ENCODE peak calls at places on chromosomes 13 and 19, in five cellular contexts. One of them, this sample, is unnamed.
A peak's percentile ranks its signal among the peaks of the same experiment; 100 is the strongest.

GRCh38 chr13:36059366-36059765 is 71.8 kb downstream of the DCLK1 start:
- DNase-seq in LHCN-M2: no peak
- DNase-seq in pancreas: no peak
- DNase-seq in stimulated activated CD4-positive, alpha-beta T cell treated with anti-CD3 and anti-CD28 coated beads, Interleukin-2, amount 100 ng/mL, for 48 hours: no peak
- DNase-seq in kidney: no peak
- DNase-seq in this sample: no peak

GRCh38 chr19:43700368-43701015 is 15.4 kb upstream of the IRGC start:
- DNase-seq in LHCN-M2: no peak
- DNase-seq in pancreas: no peak
- DNase-seq in stimulated activated CD4-positive, alpha-beta T cell treated with anti-CD3 and anti-CD28 coated beads, Interleukin-2, amount 100 ng/mL, for 48 hours: no peak
- DNase-seq in kidney: no peak
- DNase-seq in this sample: peak; percentile 75

GRCh38 chr19:29576043-29576442 is 30.0 kb upstream of the POP4 start:
- DNase-seq in LHCN-M2: peak; percentile 89
- DNase-seq in pancreas: no peak
- DNase-seq in stimulated activated CD4-positive, alpha-beta T cell treated with anti-CD3 and anti-CD28 coated beads, Interleukin-2, amount 100 ng/mL, for 48 hours: no peak
- DNase-seq in kidney: no peak
- DNase-seq in this sample: peak; percentile 35

GRCh38 chr13:28636078-28636477 is 22.9 kb upstream of the POMP start:
- DNase-seq in LHCN-M2: peak; percentile 34
- DNase-seq in pancreas: no peak
- DNase-seq in stimulated activated CD4-positive, alpha-beta T cell treated with anti-CD3 and anti-CD28 coated beads, Interleukin-2, amount 100 ng/mL, for 48 hours: no peak
- DNase-seq in kidney: no peak
- DNase-seq in this sample: no peak

GRCh38 chr13:32889986-32890565 is 126.1 kb upstream of the KL start:
- DNase-seq in LHCN-M2: no peak
- DNase-seq in pancreas: no peak
- DNase-seq in stimulated activated CD4-positive, alpha-beta T cell treated with anti-CD3 and anti-CD28 coated beads, Interleukin-2, amount 100 ng/mL, for 48 hours: no peak
- DNase-seq in kidney: no peak
- DNase-seq in this sample: no peak

GRCh38 chr13:106865706-106866288 is 297.9 kb upstream of the ARGLU1 start:
- DNase-seq in LHCN-M2: no peak
- DNase-seq in pancreas: no peak
- DNase-seq in stimulated activated CD4-positive, alpha-beta T cell treated with anti-CD3 and anti-CD28 coated beads, Interleukin-2, amount 100 ng/mL, for 48 hours: no peak
- DNase-seq in kidney: no peak
- DNase-seq in this sample: no peak

GRCh38 chr19:18435185-18435841 is 2.6 kb downstream of the ISYNA1 start:
- DNase-seq in LHCN-M2: no peak
- DNase-seq in pancreas: no peak
- DNase-seq in stimulated activated CD4-positive, alpha-beta T cell treated with anti-CD3 and anti-CD28 coated beads, Interleukin-2, amount 100 ng/mL, for 48 hours: no peak
- DNase-seq in kidney: no peak
- DNase-seq in this sample: no peak

GRCh38 chr13:28792992-28793391 is 27.1 kb upstream of the MTUS2 start:
- DNase-seq in LHCN-M2: peak; percentile 70
- DNase-seq in pancreas: no peak
- DNase-seq in stimulated activated CD4-positive, alpha-beta T cell treated with anti-CD3 and anti-CD28 coated beads, Interleukin-2, amount 100 ng/mL, for 48 hours: no peak
- DNase-seq in kidney: no peak
- DNase-seq in this sample: peak; percentile 4

GRCh38 chr19:44260695-44261446 is 1.2 kb downstream of the ZNF233 start:
- DNase-seq in LHCN-M2: peak; percentile 59
- DNase-seq in pancreas: no peak
- DNase-seq in stimulated activated CD4-positive, alpha-beta T cell treated with anti-CD3 and anti-CD28 coated beads, Interleukin-2, amount 100 ng/mL, for 48 hours: no peak
- DNase-seq in kidney: no peak
- DNase-seq in this sample: no peak

GRCh38 chr19:55406869-55407624 is 541 bp downstream of the UBE2S start:
- DNase-seq in LHCN-M2: no peak
- DNase-seq in pancreas: no peak
- DNase-seq in stimulated activated CD4-positive, alpha-beta T cell treated with anti-CD3 and anti-CD28 coated beads, Interleukin-2, amount 100 ng/mL, for 48 hours: no peak
- DNase-seq in kidney: peak; percentile 85
- DNase-seq in this sample: no peak

GRCh38 chr13:32475403-32475802 is 47.5 kb upstream of the N4BP2L1 start:
- DNase-seq in LHCN-M2: no peak
- DNase-seq in pancreas: no peak
- DNase-seq in stimulated activated CD4-positive, alpha-beta T cell treated with anti-CD3 and anti-CD28 coated beads, Interleukin-2, amount 100 ng/mL, for 48 hours: no peak
- DNase-seq in kidney: no peak
- DNase-seq in this sample: no peak

GRCh38 chr13:94548382-94549240 is 47.3 kb downstream of the TGDS start:
- DNase-seq in LHCN-M2: no peak
- DNase-seq in pancreas: peak; percentile 36
- DNase-seq in stimulated activated CD4-positive, alpha-beta T cell treated with anti-CD3 and anti-CD28 coated beads, Interleukin-2, amount 100 ng/mL, for 48 hours: peak; percentile 35
- DNase-seq in kidney: peak; percentile 86
- DNase-seq in this sample: peak; percentile 40

GRCh38 chr19:4391701-4392543 is 8.4 kb downstream of the SH3GL1 start:
- DNase-seq in LHCN-M2: peak; percentile 98
- DNase-seq in pancreas: no peak
- DNase-seq in stimulated activated CD4-positive, alpha-beta T cell treated with anti-CD3 and anti-CD28 coated beads, Interleukin-2, amount 100 ng/mL, for 48 hours: no peak
- DNase-seq in kidney: peak; percentile 85
- DNase-seq in this sample: no peak

GRCh38 chr13:51318015-51318414 is 21.5 kb upstream of the SERPINE3 start:
- DNase-seq in LHCN-M2: no peak
- DNase-seq in pancreas: no peak
- DNase-seq in stimulated activated CD4-positive, alpha-beta T cell treated with anti-CD3 and anti-CD28 coated beads, Interleukin-2, amount 100 ng/mL, for 48 hours: no peak
- DNase-seq in kidney: no peak
- DNase-seq in this sample: no peak

GRCh38 chr19:13008926-13009787 is 13.9 kb downstream of the NFIX start:
- DNase-seq in LHCN-M2: no peak
- DNase-seq in pancreas: no peak
- DNase-seq in stimulated activated CD4-positive, alpha-beta T cell treated with anti-CD3 and anti-CD28 coated beads, Interleukin-2, amount 100 ng/mL, for 48 hours: no peak
- DNase-seq in kidney: no peak
- DNase-seq in this sample: peak; percentile 58

GRCh38 chr19:18433039-18433691 is 4.8 kb downstream of the ISYNA1 start:
- DNase-seq in LHCN-M2: no peak
- DNase-seq in pancreas: no peak
- DNase-seq in stimulated activated CD4-positive, alpha-beta T cell treated with anti-CD3 and anti-CD28 coated beads, Interleukin-2, amount 100 ng/mL, for 48 hours: no peak
- DNase-seq in kidney: peak; percentile 87
- DNase-seq in this sample: peak; percentile 32

GRCh38 chr19:46383171-46383815 is 30.1 kb downstream of the CCDC8 start:
- DNase-seq in LHCN-M2: no peak
- DNase-seq in pancreas: no peak
- DNase-seq in stimulated activated CD4-positive, alpha-beta T cell treated with anti-CD3 and anti-CD28 coated beads, Interleukin-2, amount 100 ng/mL, for 48 hours: no peak
- DNase-seq in kidney: no peak
- DNase-seq in this sample: no peak

GRCh38 chr19:34692541-34692940 is 15.1 kb downstream of the ZNF302 start:
- DNase-seq in LHCN-M2: no peak
- DNase-seq in pancreas: no peak
- DNase-seq in stimulated activated CD4-positive, alpha-beta T cell treated with anti-CD3 and anti-CD28 coated beads, Interleukin-2, amount 100 ng/mL, for 48 hours: no peak
- DNase-seq in kidney: no peak
- DNase-seq in this sample: peak; percentile 12

GRCh38 chr13:102799544-102800144 is 725 bp downstream of the BIVM start:
- DNase-seq in LHCN-M2: no peak
- DNase-seq in pancreas: peak; percentile 13
- DNase-seq in stimulated activated CD4-positive, alpha-beta T cell treated with anti-CD3 and anti-CD28 coated beads, Interleukin-2, amount 100 ng/mL, for 48 hours: peak; percentile 13
- DNase-seq in kidney: peak; percentile 81
- DNase-seq in this sample: peak; percentile 41

GRCh38 chr19:10037367-10037766 is 24.1 kb downstream of the RDH8 start:
- DNase-seq in LHCN-M2: no peak
- DNase-seq in pancreas: no peak
- DNase-seq in stimulated activated CD4-positive, alpha-beta T cell treated with anti-CD3 and anti-CD28 coated beads, Interleukin-2, amount 100 ng/mL, for 48 hours: no peak
- DNase-seq in kidney: no peak
- DNase-seq in this sample: no peak

GRCh38 chr13:99129951-99130350 is 70.7 kb upstream of the UBAC2 start:
- DNase-seq in LHCN-M2: no peak
- DNase-seq in pancreas: no peak
- DNase-seq in stimulated activated CD4-positive, alpha-beta T cell treated with anti-CD3 and anti-CD28 coated beads, Interleukin-2, amount 100 ng/mL, for 48 hours: no peak
- DNase-seq in kidney: no peak
- DNase-seq in this sample: no peak

GRCh38 chr19:1354496-1355257 is 29.0 kb upstream of the NDUFS7 start:
- DNase-seq in LHCN-M2: peak; percentile 84
- DNase-seq in pancreas: peak; percentile 90
- DNase-seq in stimulated activated CD4-positive, alpha-beta T cell treated with anti-CD3 and anti-CD28 coated beads, Interleukin-2, amount 100 ng/mL, for 48 hours: peak; percentile 81
- DNase-seq in kidney: peak; percentile 96
- DNase-seq in this sample: peak; percentile 92

GRCh38 chr13:48126944-48127814 is 32.3 kb upstream of the MED4 start:
- DNase-seq in LHCN-M2: peak; percentile 80
- DNase-seq in pancreas: no peak
- DNase-seq in stimulated activated CD4-positive, alpha-beta T cell treated with anti-CD3 and anti-CD28 coated beads, Interleukin-2, amount 100 ng/mL, for 48 hours: peak; percentile 26
- DNase-seq in kidney: no peak
- DNase-seq in this sample: peak; percentile 60

GRCh38 chr13:23956106-23956505 is 58.8 kb upstream of the C1QTNF9B start:
- DNase-seq in LHCN-M2: peak; percentile 44
- DNase-seq in pancreas: no peak
- DNase-seq in stimulated activated CD4-positive, alpha-beta T cell treated with anti-CD3 and anti-CD28 coated beads, Interleukin-2, amount 100 ng/mL, for 48 hours: no peak
- DNase-seq in kidney: no peak
- DNase-seq in this sample: no peak

GRCh38 chr19:52190679-52191293 is 934 bp downstream of the PPP2R1A start:
- DNase-seq in LHCN-M2: peak; percentile 55
- DNase-seq in pancreas: peak; percentile 13
- DNase-seq in stimulated activated CD4-positive, alpha-beta T cell treated with anti-CD3 and anti-CD28 coated beads, Interleukin-2, amount 100 ng/mL, for 48 hours: no peak
- DNase-seq in kidney: peak; percentile 83
- DNase-seq in this sample: peak; percentile 34

GRCh38 chr13:99660101-99660500 is 158.8 kb downstream of the TM9SF2 start:
- DNase-seq in LHCN-M2: no peak
- DNase-seq in pancreas: no peak
- DNase-seq in stimulated activated CD4-positive, alpha-beta T cell treated with anti-CD3 and anti-CD28 coated beads, Interleukin-2, amount 100 ng/mL, for 48 hours: no peak
- DNase-seq in kidney: no peak
- DNase-seq in this sample: no peak

GRCh38 chr13:64054306-64054705 is 2638.7 kb upstream of the PCDH20 start:
- DNase-seq in LHCN-M2: no peak
- DNase-seq in pancreas: no peak
- DNase-seq in stimulated activated CD4-positive, alpha-beta T cell treated with anti-CD3 and anti-CD28 coated beads, Interleukin-2, amount 100 ng/mL, for 48 hours: no peak
- DNase-seq in kidney: no peak
- DNase-seq in this sample: no peak

GRCh38 chr13:95714142-95714832 is 37.3 kb downstream of the DNAJC3 start:
- DNase-seq in LHCN-M2: peak; percentile 83
- DNase-seq in pancreas: no peak
- DNase-seq in stimulated activated CD4-positive, alpha-beta T cell treated with anti-CD3 and anti-CD28 coated beads, Interleukin-2, amount 100 ng/mL, for 48 hours: no peak
- DNase-seq in kidney: no peak
- DNase-seq in this sample: no peak